ENCODE peak calls at places on chromosomes 3 and 15, in five cellular contexts. C is K562, E is H1, N is SK-N-SH, Z is GM12878. A is an unnamed sample.

GRCh38 chr15:74351639-74352038 is 15.8 kb downstream of the CYP11A1 start:
- DNase-seq in N (no peak), E (no peak), Z (no peak), C (no peak), A (no peak)

GRCh38 chr3:157541506-157542236 is 38.5 kb upstream of the VEPH1 start:
- DNase-seq in E (no peak), N (no peak), C (no peak), Z (no peak), A (no peak)

GRCh38 chr3:103112273-103112672 is 677.5 kb downstream of the ZPLD1 start:
- DNase-seq in N (no peak), Z (no peak), E (no peak), C (no peak), A (peak)

GRCh38 chr15:62391565-62392262 is 226.6 kb upstream of the C2CD4B start:
- DNase-seq in C (peak), Z (no peak), N (peak), E (no peak), A (no peak)

GRCh38 chr3:99951701-99952100 is 134.0 kb downstream of the CMSS1 start:
- DNase-seq in C (no peak), N (no peak), E (no peak), Z (no peak), A (no peak)

GRCh38 chr3:11553436-11554235 is 90.1 kb downstream of the VGLL4 start:
- DNase-seq in E (no peak), Z (no peak), C (no peak), N (no peak), A (no peak)

GRCh38 chr3:99242271-99242670 is 340.8 kb upstream of the DCBLD2 start:
- DNase-seq in C (no peak), E (no peak), Z (no peak), N (no peak), A (no peak)

GRCh38 chr15:58077427-58077826 is 11.9 kb upstream of the ALDH1A2 start:
- DNase-seq in N (no peak), Z (no peak), C (no peak), E (no peak), A (no peak)

GRCh38 chr3:65178703-65179102 is 490.9 kb upstream of the ADAMTS9 start:
- DNase-seq in Z (no peak), N (no peak), E (no peak), C (no peak), A (no peak)

GRCh38 chr3:4820296-4821121 is 158.7 kb upstream of the BHLHE40 start:
- DNase-seq in C (no peak), Z (no peak), E (no peak), N (no peak), A (no peak)

GRCh38 chr3:99901200-99901926 is 83.7 kb downstream of the CMSS1 start:
- DNase-seq in N (no peak), E (no peak), C (no peak), Z (peak), A (no peak)

GRCh38 chr15:95558916-95559315 is 771.6 kb upstream of the NR2F2 start:
- DNase-seq in E (no peak), Z (no peak), N (no peak), C (no peak), A (no peak)

GRCh38 chr3:195613468-195614069 is 29.8 kb upstream of the APOD start:
- DNase-seq in C (no peak), E (no peak), Z (no peak), N (no peak), A (no peak)

GRCh38 chr3:5021571-5022092 is 42.4 kb downstream of the BHLHE40 start:
- DNase-seq in E (no peak), N (no peak), C (no peak), Z (no peak), A (no peak)

GRCh38 chr3:72175305-72175858 is 390.4 kb upstream of the PROK2 start:
- DNase-seq in Z (no peak), C (no peak), E (no peak), N (no peak), A (no peak)

GRCh38 chr3:58176827-58177489 is 33.8 kb downstream of the DNASE1L3 start:
- DNase-seq in N (no peak), C (peak), E (no peak), Z (no peak), A (no peak)

GRCh38 chr15:86555114-86555513 is 475.4 kb downstream of the AGBL1 start:
- DNase-seq in N (no peak), Z (no peak), E (no peak), C (no peak), A (no peak)

GRCh38 chr15:101070502-101071273 is 151.5 kb downstream of the LRRK1 start:
- DNase-seq in E (no peak), N (no peak), C (no peak), Z (no peak), A (peak)

GRCh38 chr3:31091748-31092147 is 197.3 kb upstream of the GADL1 start:
- DNase-seq in N (no peak), E (no peak), C (no peak), Z (no peak), A (no peak)

GRCh38 chr15:63243776-63244175 is 33.6 kb upstream of the APH1B start:
- DNase-seq in N (no peak), E (no peak), Z (peak), C (no peak), A (no peak)

GRCh38 chr3:185822221-185822956 is 2.5 kb downstream of the IGF2BP2 start:
- DNase-seq in Z (no peak), C (no peak), E (no peak), N (no peak), A (no peak)

GRCh38 chr3:109702252-109702651 is 364.9 kb upstream of the DPPA4 start:
- DNase-seq in Z (no peak), N (no peak), E (no peak), C (no peak), A (no peak)

GRCh38 chr15:82044373-82045178 is 1.2 kb downstream of the MEX3B start:
- DNase-seq in Z (no peak), N (peak), C (peak), E (no peak), A (no peak)

GRCh38 chr15:56342653-56343052 is 22.6 kb upstream of the TEX9 start:
- DNase-seq in C (no peak), E (no peak), Z (no peak), N (peak), A (no peak)

GRCh38 chr3:197674741-197675567 is 61.8 kb downstream of the RUBCN start:
- DNase-seq in N (no peak), C (no peak), E (no peak), Z (no peak), A (no peak)

GRCh38 chr3:171357721-171358120 is 102.5 kb downstream of the TNIK start:
- DNase-seq in C (no peak), N (no peak), E (no peak), Z (no peak), A (no peak)

GRCh38 chr3:4772171-4772804 is 206.9 kb upstream of the BHLHE40 start:
- DNase-seq in C (no peak), Z (no peak), N (no peak), E (no peak), A (no peak)

DNA sequence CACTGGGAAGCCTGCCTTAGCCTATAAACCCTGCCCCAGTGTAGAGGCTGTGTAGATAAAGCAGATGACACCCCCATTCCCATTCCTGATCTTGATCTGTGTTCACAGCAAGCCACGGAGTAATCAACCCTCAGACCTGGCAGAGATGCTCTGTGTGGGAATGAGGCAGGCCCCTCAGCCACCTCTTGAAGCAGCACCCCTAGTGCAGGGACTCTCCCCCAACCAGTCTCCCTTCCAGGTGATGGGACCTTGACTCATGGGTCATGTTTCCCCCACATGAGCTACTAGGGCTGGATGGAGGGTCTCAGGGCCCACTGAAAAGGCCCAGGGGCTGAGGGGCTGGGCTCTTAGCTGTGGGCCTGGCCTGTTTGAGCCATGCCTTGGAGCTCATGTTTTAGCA is 20.5 kb upstream of the DOCK3 start:
- DNase-seq in E (no peak), C (no peak), Z (no peak), N (no peak), A (no peak)
- H3K4me3 ChIP-seq in E (no peak), C (no peak), Z (no peak), N (no peak), A (no peak)

GRCh38 chr3:154356009-154356408 is 31.7 kb upstream of the DHX36 start:
- DNase-seq in C (no peak), E (no peak), Z (no peak), N (no peak), A (no peak)
- TF ChIP-seq YY1 in C (no peak), E (no peak), Z (no peak), N (no peak), A (no peak)

GRCh38 chr3:187465503-187465902 is 97.3 kb downstream of the RTP4 start:
- DNase-seq in E (peak), N (no peak), Z (no peak), C (no peak), A (peak)
- H3K4me3 ChIP-seq in E (no peak), N (no peak), Z (no peak), C (no peak), A (no peak)

DNA sequence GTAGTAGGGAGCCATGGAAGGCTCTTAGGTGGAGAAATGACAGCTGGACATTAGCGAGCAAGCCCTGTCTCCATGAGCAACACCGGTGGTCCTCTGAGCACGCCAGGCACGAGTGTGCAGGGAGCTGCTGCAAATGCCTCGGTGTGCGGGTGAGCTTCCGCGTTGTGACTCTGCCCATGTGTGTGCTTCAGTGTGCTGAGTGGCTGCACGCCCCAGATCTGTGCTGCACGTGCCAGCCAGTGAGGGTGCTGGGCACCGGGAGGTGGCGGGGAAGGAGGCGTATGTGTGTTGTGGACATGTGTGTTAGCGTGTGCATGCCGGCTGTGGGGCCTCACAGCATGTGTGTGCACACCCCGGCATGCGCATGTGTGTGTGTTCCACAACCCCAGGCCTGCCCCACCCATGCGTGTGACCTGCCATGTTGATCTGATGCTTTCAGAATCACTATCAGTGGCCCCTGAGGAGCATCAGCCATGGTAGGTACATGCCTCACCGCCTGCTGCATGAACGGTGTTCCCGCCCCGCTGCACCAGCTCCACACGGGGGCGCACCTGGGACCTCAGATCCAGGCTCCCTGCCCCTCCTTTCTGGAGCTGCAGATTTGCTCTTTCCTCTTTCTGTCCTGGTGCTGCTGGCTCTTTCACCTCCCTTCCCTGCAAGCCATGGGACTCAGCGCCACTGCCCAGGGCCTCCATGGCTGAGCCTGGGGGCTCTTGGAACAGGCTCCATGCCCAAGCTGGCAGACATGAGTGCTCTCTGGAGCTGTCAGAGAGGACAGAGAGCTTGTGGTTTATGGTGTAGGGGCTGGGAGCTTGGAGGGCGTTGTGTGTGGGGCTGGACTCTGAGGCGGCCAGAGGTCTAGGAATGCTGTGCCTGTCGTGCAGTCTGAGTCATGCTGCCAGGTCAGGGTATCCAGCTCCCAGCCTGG is 169.4 kb downstream of the TBC1D2B start:
- DNase-seq in C (peak), E (no peak), N (no peak), Z (no peak), A (peak)
- TF ChIP-seq YY1 in C (no peak), E (no peak), N (no peak), Z (no peak), A (no peak)